ENCODE peak calls at places on chromosomes 16 and 17, in six cellular contexts. T is endodermal cell; K is NCI-H1048; U is ascending aorta; O is ELR; Z is activated T-cell treated with anti-CD3 and anti-CD28 coated beads, Interleukin-2, amount 50 U/mL, for 48 hours. G is an unnamed sample.

GRCh38 chr16:80029381-80029630 is 428.8 kb upstream of the MAF start:
- DNase-seq in T (no peak), K (no peak), U (no peak), O (no peak), Z (no peak), G (no peak)

GRCh38 chr17:44203731-44204452 is 4.2 kb upstream of the ATXN7L3 start:
- DNase-seq in T (peak; percentile 91), K (peak; percentile 61), U (no peak), O (peak; percentile 76), Z (peak; percentile 73), G (peak; percentile 50)

GRCh38 chr17:3532859-3533142 is 24.8 kb downstream of the TRPV3 start:
- DNase-seq in T (no peak), K (no peak), U (no peak), O (no peak), Z (no peak), G (no peak)

GRCh38 chr17:33664116-33664840 is 371.2 kb upstream of the ASIC2 start:
- DNase-seq in T (peak; percentile 32), K (no peak), U (peak; percentile 28), O (no peak), Z (no peak), G (no peak)

GRCh38 chr17:6940186-6940649 is 55.6 kb upstream of the ALOX12 start:
- DNase-seq in T (no peak), K (no peak), U (no peak), O (no peak), Z (no peak), G (peak; percentile 88)

GRCh38 chr17:339193-340061 is 13.2 kb downstream of the RPH3AL start:
- DNase-seq in T (no peak), K (no peak), U (no peak), O (no peak), Z (no peak), G (no peak)

GRCh38 chr17:80191720-80192265 is 22.0 kb downstream of the CARD14 start:
- DNase-seq in T (no peak), K (no peak), U (no peak), O (no peak), Z (no peak), G (no peak)

GRCh38 chr17:9098242-9098641 is 76.9 kb downstream of the NTN1 start:
- DNase-seq in T (no peak), K (no peak), U (no peak), O (no peak), Z (no peak), G (no peak)

GRCh38 chr16:8625491-8626087 is 4.1 kb downstream of the METTL22 start:
- DNase-seq in T (no peak), K (no peak), U (no peak), O (no peak), Z (no peak), G (no peak)

GRCh38 chr17:28760987-28761562 is 17.3 kb downstream of the TRAF4 start:
- DNase-seq in T (peak; percentile 94), K (no peak), U (no peak), O (peak; percentile 53), Z (no peak), G (peak; percentile 67)

GRCh38 chr17:3012926-3013581 is 50.4 kb downstream of the OR1D5 start:
- DNase-seq in T (peak; percentile 96), K (no peak), U (peak; percentile 72), O (peak; percentile 41), Z (peak; percentile 74), G (peak; percentile 64)

GRCh38 chr16:11914759-11915643 is 755 bp downstream of the GSPT1 start:
- DNase-seq in T (peak; percentile 75), K (no peak), U (peak; percentile 74), O (peak; percentile 55), Z (peak; percentile 66), G (no peak)